ENCODE peak calls at places on chromosome 2, in seven cellular contexts. One of them, this sample, is unnamed. For H3K4me1, the result is how much of the 10 kb centered on the place peaks cover.

GRCh38 chr2:137231616-137232015 is 466.3 kb downstream of the THSD7B start:
- DNase-seq in cardiac muscle cell: no peak
- DNase-seq in PC-9: no peak
- DNase-seq in heart right ventricle: no peak
- DNase-seq in mesendoderm: no peak
- DNase-seq in transverse colon: no peak
- DNase-seq in upper lobe of right lung: no peak
- DNase-seq in this sample: no peak

GRCh38 chr2:179274749-179275148 is 10.1 kb upstream of the SESTD1 start:
- DNase-seq in PC-9: no peak
- DNase-seq in upper lobe of right lung: no peak
- DNase-seq in mesendoderm: no peak
- DNase-seq in transverse colon: no peak
- DNase-seq in cardiac muscle cell: no peak
- DNase-seq in heart right ventricle: no peak
- DNase-seq in this sample: no peak

GRCh38 chr2:17148298-17149228 is 369.7 kb downstream of the RAD51AP2 start:
- DNase-seq in cardiac muscle cell: peak
- DNase-seq in mesendoderm: peak
- DNase-seq in upper lobe of right lung: no peak
- DNase-seq in heart right ventricle: no peak
- DNase-seq in PC-9: no peak
- DNase-seq in transverse colon: no peak
- DNase-seq in this sample: peak

GRCh38 chr2:188345020-188345419 is 53.3 kb downstream of the GULP1 start:
- DNase-seq in mesendoderm: peak
- DNase-seq in upper lobe of right lung: no peak
- DNase-seq in cardiac muscle cell: peak
- DNase-seq in heart right ventricle: no peak
- DNase-seq in transverse colon: no peak
- DNase-seq in PC-9: no peak
- DNase-seq in this sample: no peak

GRCh38 chr2:86280191-86280667 is 57.2 kb downstream of the REEP1 start:
- DNase-seq in mesendoderm: no peak
- DNase-seq in upper lobe of right lung: peak
- DNase-seq in transverse colon: no peak
- DNase-seq in cardiac muscle cell: no peak
- DNase-seq in heart right ventricle: no peak
- DNase-seq in PC-9: no peak
- DNase-seq in this sample: no peak

GRCh38 chr2:230890696-230891095 is 26.0 kb downstream of the ITM2C start:
- DNase-seq in PC-9: no peak
- DNase-seq in upper lobe of right lung: peak
- DNase-seq in transverse colon: no peak
- DNase-seq in heart right ventricle: no peak
- DNase-seq in mesendoderm: no peak
- DNase-seq in cardiac muscle cell: no peak
- DNase-seq in this sample: no peak

GRCh38 chr2:10269711-10270610 is 32.7 kb upstream of the HPCAL1 start:
- DNase-seq in upper lobe of right lung: peak
- DNase-seq in heart right ventricle: no peak
- DNase-seq in transverse colon: peak
- DNase-seq in PC-9: peak
- DNase-seq in cardiac muscle cell: no peak
- DNase-seq in mesendoderm: no peak
- DNase-seq in this sample: peak

GRCh38 chr2:13858626-13859025 is 773.9 kb upstream of the LRATD1 start:
- DNase-seq in mesendoderm: peak
- DNase-seq in transverse colon: no peak
- DNase-seq in PC-9: no peak
- DNase-seq in upper lobe of right lung: no peak
- DNase-seq in heart right ventricle: no peak
- DNase-seq in cardiac muscle cell: no peak
- DNase-seq in this sample: no peak

GRCh38 chr2:73156539-73157124 is 43.9 kb upstream of the RAB11FIP5 start:
- DNase-seq in upper lobe of right lung: peak
- DNase-seq in PC-9: peak
- DNase-seq in mesendoderm: peak
- DNase-seq in heart right ventricle: peak
- DNase-seq in transverse colon: peak
- DNase-seq in cardiac muscle cell: peak
- DNase-seq in this sample: peak

GRCh38 chr2:83686863-83687262 is 772.2 kb downstream of the SUCLG1 start:
- DNase-seq in transverse colon: no peak
- DNase-seq in PC-9: no peak
- DNase-seq in mesendoderm: no peak
- DNase-seq in heart right ventricle: no peak
- DNase-seq in cardiac muscle cell: no peak
- DNase-seq in upper lobe of right lung: no peak
- DNase-seq in this sample: no peak

GRCh38 chr2:143574069-143574468 is 444.9 kb downstream of the ARHGAP15 start:
- DNase-seq in upper lobe of right lung: no peak
- DNase-seq in cardiac muscle cell: no peak
- DNase-seq in heart right ventricle: no peak
- DNase-seq in mesendoderm: peak
- DNase-seq in transverse colon: no peak
- DNase-seq in PC-9: no peak
- DNase-seq in this sample: no peak

GRCh38 chr2:34578641-34579040 is 979.5 kb upstream of the FAM98A start:
- DNase-seq in upper lobe of right lung: no peak
- DNase-seq in transverse colon: no peak
- DNase-seq in PC-9: no peak
- DNase-seq in heart right ventricle: no peak
- DNase-seq in cardiac muscle cell: no peak
- DNase-seq in mesendoderm: peak
- DNase-seq in this sample: no peak

GRCh38 chr2:37148325-37148724 is 8.5 kb downstream of the EIF2AK2 start:
- DNase-seq in upper lobe of right lung: no peak
- DNase-seq in heart right ventricle: no peak
- DNase-seq in mesendoderm: no peak
- DNase-seq in transverse colon: no peak
- DNase-seq in PC-9: no peak
- DNase-seq in cardiac muscle cell: no peak
- DNase-seq in this sample: no peak

GRCh38 chr2:15554525-15555218 is 6.5 kb downstream of the NBAS start:
- DNase-seq in heart right ventricle: no peak
- DNase-seq in mesendoderm: no peak
- DNase-seq in upper lobe of right lung: no peak
- DNase-seq in cardiac muscle cell: peak
- DNase-seq in transverse colon: no peak
- DNase-seq in PC-9: no peak
- DNase-seq in this sample: no peak

GRCh38 chr2:38932586-38932985 is 42.9 kb downstream of the ARHGEF33 start:
- DNase-seq in cardiac muscle cell: no peak
- DNase-seq in PC-9: no peak
- DNase-seq in transverse colon: no peak
- DNase-seq in upper lobe of right lung: no peak
- DNase-seq in heart right ventricle: no peak
- DNase-seq in mesendoderm: no peak
- DNase-seq in this sample: no peak

GRCh38 chr2:128833628-128834027 is 515.0 kb upstream of the HS6ST1 start:
- DNase-seq in mesendoderm: no peak
- DNase-seq in heart right ventricle: no peak
- DNase-seq in upper lobe of right lung: no peak
- DNase-seq in PC-9: no peak
- DNase-seq in transverse colon: no peak
- DNase-seq in cardiac muscle cell: no peak
- DNase-seq in this sample: no peak

GRCh38 chr2:127088706-127089105 is 18.2 kb downstream of the BIN1 start:
- DNase-seq in cardiac muscle cell: no peak
- DNase-seq in mesendoderm: no peak
- DNase-seq in transverse colon: no peak
- DNase-seq in heart right ventricle: peak
- DNase-seq in PC-9: no peak
- DNase-seq in upper lobe of right lung: no peak
- DNase-seq in this sample: no peak

GRCh38 chr2:161139098-161139987 is 20.9 kb upstream of the TANK start:
- DNase-seq in mesendoderm: no peak
- DNase-seq in PC-9: no peak
- DNase-seq in heart right ventricle: no peak
- DNase-seq in upper lobe of right lung: no peak
- DNase-seq in transverse colon: no peak
- DNase-seq in cardiac muscle cell: peak
- DNase-seq in this sample: no peak

GRCh38 chr2:142873850-142874287 is 3.6 kb upstream of the KYNU start:
- DNase-seq in PC-9: no peak
- DNase-seq in transverse colon: no peak
- DNase-seq in mesendoderm: no peak
- DNase-seq in heart right ventricle: no peak
- DNase-seq in upper lobe of right lung: no peak
- DNase-seq in cardiac muscle cell: no peak
- DNase-seq in this sample: no peak

DNA sequence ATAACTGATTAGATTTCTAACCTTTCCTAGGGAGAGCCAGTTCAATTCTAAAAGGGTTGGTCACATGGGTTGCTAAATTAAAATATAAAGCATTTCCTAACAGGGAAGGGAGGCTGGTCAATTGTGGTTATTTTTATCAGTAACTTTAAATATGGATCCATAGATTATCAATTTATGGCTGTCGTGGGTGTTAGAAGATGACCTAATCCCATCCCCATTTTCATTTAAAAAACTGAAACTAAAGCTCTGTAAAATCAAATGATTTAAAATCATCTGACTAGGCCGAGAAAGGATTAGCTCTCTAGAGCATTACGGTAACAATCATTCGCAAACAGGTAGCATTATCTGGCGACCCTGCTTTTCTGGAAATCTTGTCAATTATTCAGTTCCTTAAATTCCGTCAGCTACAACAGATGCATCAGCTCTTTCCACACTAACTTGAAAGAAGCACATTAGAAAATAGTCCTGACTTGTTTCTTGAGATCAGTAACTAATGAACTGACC is 940 bp upstream of the HNRNPA3 start:
- DNase-seq in upper lobe of right lung: no peak
- DNase-seq in transverse colon: no peak
- DNase-seq in mesendoderm: no peak
- DNase-seq in cardiac muscle cell: no peak
- DNase-seq in PC-9: no peak
- DNase-seq in heart right ventricle: no peak
- DNase-seq in this sample: peak
- H3K4me1 ChIP-seq in upper lobe of right lung: under half
- H3K4me1 ChIP-seq in transverse colon: under half
- H3K4me1 ChIP-seq in mesendoderm: under half
- H3K4me1 ChIP-seq in cardiac muscle cell: under half
- H3K4me1 ChIP-seq in PC-9: under half
- H3K4me1 ChIP-seq in heart right ventricle: under half
- H3K4me1 ChIP-seq in this sample: under half

GRCh38 chr2:43538034-43538670 is 57.7 kb downstream of the THADA start:
- DNase-seq in mesendoderm: no peak
- DNase-seq in cardiac muscle cell: peak
- DNase-seq in transverse colon: no peak
- DNase-seq in heart right ventricle: no peak
- DNase-seq in PC-9: no peak
- DNase-seq in upper lobe of right lung: no peak
- DNase-seq in this sample: no peak
- H3K4me1 ChIP-seq in mesendoderm: under half
- H3K4me1 ChIP-seq in cardiac muscle cell: under half
- H3K4me1 ChIP-seq in transverse colon: under half
- H3K4me1 ChIP-seq in heart right ventricle: under half
- H3K4me1 ChIP-seq in PC-9: under half
- H3K4me1 ChIP-seq in upper lobe of right lung: under half
- H3K4me1 ChIP-seq in this sample: under half

GRCh38 chr2:195536863-195537262 is 120.2 kb upstream of the SLC39A10 start:
- DNase-seq in mesendoderm: no peak
- DNase-seq in upper lobe of right lung: no peak
- DNase-seq in transverse colon: no peak
- DNase-seq in cardiac muscle cell: no peak
- DNase-seq in heart right ventricle: no peak
- DNase-seq in PC-9: no peak
- DNase-seq in this sample: no peak
- H3K4me1 ChIP-seq in mesendoderm: under half
- H3K4me1 ChIP-seq in upper lobe of right lung: under half
- H3K4me1 ChIP-seq in transverse colon: under half
- H3K4me1 ChIP-seq in cardiac muscle cell: under half
- H3K4me1 ChIP-seq in heart right ventricle: under half
- H3K4me1 ChIP-seq in PC-9: under half
- H3K4me1 ChIP-seq in this sample: under half

GRCh38 chr2:112835553-112836535 is 735 bp downstream of the IL1B start:
- DNase-seq in PC-9: no peak
- DNase-seq in transverse colon: no peak
- DNase-seq in mesendoderm: no peak
- DNase-seq in upper lobe of right lung: no peak
- DNase-seq in cardiac muscle cell: peak
- DNase-seq in heart right ventricle: no peak
- DNase-seq in this sample: no peak
- H3K4me1 ChIP-seq in PC-9: under half
- H3K4me1 ChIP-seq in transverse colon: under half
- H3K4me1 ChIP-seq in mesendoderm: under half
- H3K4me1 ChIP-seq in upper lobe of right lung: under half
- H3K4me1 ChIP-seq in cardiac muscle cell: under half
- H3K4me1 ChIP-seq in heart right ventricle: under half
- H3K4me1 ChIP-seq in this sample: under half

DNA sequence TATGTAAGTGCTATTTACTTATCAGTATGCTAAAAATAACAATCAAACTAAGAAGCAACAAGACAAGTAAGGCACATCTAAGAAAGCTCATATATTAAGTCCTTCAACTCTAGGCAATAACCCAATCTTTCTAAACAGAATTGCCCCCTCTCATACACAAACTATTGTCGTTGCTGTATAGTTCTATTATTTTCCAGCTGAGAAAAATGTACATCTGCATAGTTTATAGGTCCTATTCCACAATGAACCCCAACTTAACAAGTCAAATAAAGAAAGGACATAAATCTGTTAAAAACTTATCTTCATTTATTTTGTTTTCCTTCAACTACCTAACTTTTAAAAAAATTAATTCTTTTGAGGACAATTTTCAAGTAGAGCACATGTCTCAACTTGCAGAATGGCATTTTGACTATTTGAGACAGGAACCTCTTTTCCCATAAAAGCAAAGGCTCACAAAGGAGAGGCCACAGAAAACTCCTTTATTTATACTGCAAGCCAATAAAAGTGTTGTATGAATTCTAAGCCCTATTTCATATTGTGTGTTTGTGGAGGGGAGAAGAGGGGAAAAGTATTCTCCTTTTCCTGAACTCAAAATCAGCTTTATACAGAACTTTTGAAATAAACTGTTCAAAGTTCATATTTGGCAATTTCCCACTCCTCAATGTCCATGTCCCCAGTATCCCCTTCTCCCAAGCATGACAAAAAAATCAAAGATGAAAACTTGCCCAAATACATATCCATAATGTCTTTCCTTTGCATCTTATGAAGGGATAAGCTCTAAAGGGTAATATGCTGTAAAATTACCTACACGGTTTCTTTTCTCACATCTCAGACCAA is 37.4 kb downstream of the RTN4 start:
- DNase-seq in PC-9: no peak
- DNase-seq in cardiac muscle cell: no peak
- DNase-seq in mesendoderm: no peak
- DNase-seq in heart right ventricle: no peak
- DNase-seq in transverse colon: no peak
- DNase-seq in upper lobe of right lung: no peak
- DNase-seq in this sample: no peak
- H3K4me1 ChIP-seq in PC-9: half or more
- H3K4me1 ChIP-seq in cardiac muscle cell: half or more
- H3K4me1 ChIP-seq in mesendoderm: under half
- H3K4me1 ChIP-seq in heart right ventricle: under half
- H3K4me1 ChIP-seq in transverse colon: half or more
- H3K4me1 ChIP-seq in upper lobe of right lung: half or more
- H3K4me1 ChIP-seq in this sample: under half

GRCh38 chr2:134293719-134294537 is 40.1 kb downstream of the MGAT5 start:
- DNase-seq in upper lobe of right lung: no peak
- DNase-seq in cardiac muscle cell: no peak
- DNase-seq in heart right ventricle: no peak
- DNase-seq in mesendoderm: no peak
- DNase-seq in PC-9: no peak
- DNase-seq in transverse colon: no peak
- DNase-seq in this sample: no peak
- H3K4me1 ChIP-seq in upper lobe of right lung: under half
- H3K4me1 ChIP-seq in cardiac muscle cell: under half
- H3K4me1 ChIP-seq in heart right ventricle: under half
- H3K4me1 ChIP-seq in mesendoderm: under half
- H3K4me1 ChIP-seq in PC-9: under half
- H3K4me1 ChIP-seq in transverse colon: under half
- H3K4me1 ChIP-seq in this sample: under half

This sample was measured in SK-N-SH.